ENCODE peak calls at places on chromosomes 4 and X, in four cellular contexts. F is smooth muscle cell of the brain vasculature, M is astrocyte of the spinal cord, Z is upper lobe of left lung. V is an unnamed sample.

GRCh38 chrX:134753185-134754008 is 95.1 kb upstream of the PLAC1 start:
- DNase-seq in F (no peak), Z (no peak), M (peak), V (peak)

GRCh38 chr4:140238353-140239041 is 84.5 kb upstream of the MAML3 start:
- DNase-seq in Z (peak), F (peak), M (peak), V (no peak)

GRCh38 chrX:118884552-118885138 is 61.0 kb downstream of the ZCCHC12 start:
- DNase-seq in Z (no peak), F (no peak), M (no peak), V (no peak)

GRCh38 chr4:168388890-168389289 is 70.3 kb upstream of the DDX60 start:
- DNase-seq in Z (no peak), M (peak), F (no peak), V (peak)

GRCh38 chrX:13078739-13079444 is 34.5 kb upstream of the FAM9C start:
- DNase-seq in M (peak), F (peak), Z (no peak), V (peak)

GRCh38 chr4:80610199-80610598 is 274.7 kb downstream of the CFAP299 start:
- DNase-seq in Z (no peak), F (no peak), M (no peak), V (no peak)

GRCh38 chr4:10732235-10732975 is 47.8 kb upstream of the CLNK start:
- DNase-seq in Z (no peak), M (peak), F (no peak), V (no peak)

GRCh38 chr4:84967292-84967651 is 782 bp upstream of the WDFY3 start:
- DNase-seq in F (no peak), Z (no peak), M (peak), V (peak)

GRCh38 chr4:3262208-3263052 is 13.5 kb downstream of the MSANTD1 start:
- DNase-seq in Z (peak), F (no peak), M (no peak), V (no peak)

GRCh38 chr4:42341518-42342026 is 55.7 kb upstream of the SHISA3 start:
- DNase-seq in M (peak), Z (no peak), F (no peak), V (no peak)

GRCh38 chrX:54808109-54808604 is 612 bp downstream of the MAGED2 start:
- DNase-seq in Z (peak), M (no peak), F (peak), V (no peak)

GRCh38 chrX:53481816-53482485 is 47.8 kb upstream of the HSD17B10 start:
- DNase-seq in Z (no peak), M (peak), F (peak), V (peak)